ENCODE peak calls at places on chromosomes 11 and 22, in four cellular contexts. One of them, this sample, is unnamed.

GRCh38 chr11:64763804-64764611 is 4.2 kb upstream of the PYGM start:
- DNase-seq in upper lobe of right lung: peak
- DNase-seq in thoracic aorta: no peak
- DNase-seq in dorsolateral prefrontal cortex: no peak
- DNase-seq in this sample: peak

GRCh38 chr22:21707677-21708076 is 27.9 kb downstream of the YPEL1 start:
- DNase-seq in upper lobe of right lung: no peak
- DNase-seq in thoracic aorta: no peak
- DNase-seq in dorsolateral prefrontal cortex: no peak
- DNase-seq in this sample: no peak

GRCh38 chr11:3006505-3007260 is 14.6 kb upstream of the NAP1L4 start:
- DNase-seq in upper lobe of right lung: peak
- DNase-seq in thoracic aorta: no peak
- DNase-seq in dorsolateral prefrontal cortex: no peak
- DNase-seq in this sample: no peak

GRCh38 chr11:3145206-3145520 is 19.9 kb downstream of the OSBPL5 start:
- DNase-seq in upper lobe of right lung: no peak
- DNase-seq in thoracic aorta: no peak
- DNase-seq in dorsolateral prefrontal cortex: no peak
- DNase-seq in this sample: no peak

GRCh38 chr22:42747701-42748513 is 27.2 kb upstream of the A4GALT start:
- DNase-seq in upper lobe of right lung: no peak
- DNase-seq in thoracic aorta: no peak
- DNase-seq in dorsolateral prefrontal cortex: peak
- DNase-seq in this sample: no peak

GRCh38 chr11:121700968-121701367 is 248.2 kb upstream of the SORL1-AS1 start:
- DNase-seq in upper lobe of right lung: no peak
- DNase-seq in thoracic aorta: no peak
- DNase-seq in dorsolateral prefrontal cortex: no peak
- DNase-seq in this sample: no peak

GRCh38 chr11:66489636-66490035 is 9.4 kb downstream of the DPP3 start:
- DNase-seq in upper lobe of right lung: no peak
- DNase-seq in thoracic aorta: no peak
- DNase-seq in dorsolateral prefrontal cortex: no peak
- DNase-seq in this sample: no peak

GRCh38 chr11:117178210-117179034 is at the start of gene SIDT2:
- DNase-seq in upper lobe of right lung: peak
- DNase-seq in thoracic aorta: peak
- DNase-seq in dorsolateral prefrontal cortex: peak
- DNase-seq in this sample: peak

GRCh38 chr11:1518301-1518700 is 31.7 kb upstream of the MOB2 start:
- DNase-seq in upper lobe of right lung: no peak
- DNase-seq in thoracic aorta: no peak
- DNase-seq in dorsolateral prefrontal cortex: no peak
- DNase-seq in this sample: no peak

GRCh38 chr22:27995801-27996528 is 76.9 kb upstream of the PITPNB start:
- DNase-seq in upper lobe of right lung: peak
- DNase-seq in thoracic aorta: no peak
- DNase-seq in dorsolateral prefrontal cortex: no peak
- DNase-seq in this sample: no peak

GRCh38 chr11:68859123-68859522 is 17.4 kb upstream of the CPT1A start:
- DNase-seq in upper lobe of right lung: no peak
- DNase-seq in thoracic aorta: no peak
- DNase-seq in dorsolateral prefrontal cortex: no peak
- DNase-seq in this sample: no peak

GRCh38 chr11:112513936-112514716 is 253.5 kb upstream of the PLET1 start:
- DNase-seq in upper lobe of right lung: no peak
- DNase-seq in thoracic aorta: no peak
- DNase-seq in dorsolateral prefrontal cortex: no peak
- DNase-seq in this sample: no peak

GRCh38 chr11:104405277-104405676 is 241.3 kb upstream of the PDGFD start:
- DNase-seq in upper lobe of right lung: no peak
- DNase-seq in thoracic aorta: no peak
- DNase-seq in dorsolateral prefrontal cortex: no peak
- DNase-seq in this sample: no peak

GRCh38 chr11:73028621-73029020 is 113.5 kb downstream of the FCHSD2 start:
- DNase-seq in upper lobe of right lung: no peak
- DNase-seq in thoracic aorta: no peak
- DNase-seq in dorsolateral prefrontal cortex: no peak
- DNase-seq in this sample: no peak

GRCh38 chr11:119536801-119537200 is 113.8 kb upstream of the THY1 start:
- DNase-seq in upper lobe of right lung: no peak
- DNase-seq in thoracic aorta: no peak
- DNase-seq in dorsolateral prefrontal cortex: no peak
- DNase-seq in this sample: no peak

GRCh38 chr11:63745304-63746170 is 23.0 kb downstream of the ZFTA start:
- DNase-seq in upper lobe of right lung: no peak
- DNase-seq in thoracic aorta: no peak
- DNase-seq in dorsolateral prefrontal cortex: no peak
- DNase-seq in this sample: no peak

GRCh38 chr11:73204711-73205121 is 13.4 kb upstream of the P2RY2 start:
- DNase-seq in upper lobe of right lung: peak
- DNase-seq in thoracic aorta: no peak
- DNase-seq in dorsolateral prefrontal cortex: no peak
- DNase-seq in this sample: no peak

GRCh38 chr22:17072877-17073276 is 11.9 kb upstream of the IL17RA start:
- DNase-seq in upper lobe of right lung: no peak
- DNase-seq in thoracic aorta: no peak
- DNase-seq in dorsolateral prefrontal cortex: no peak
- DNase-seq in this sample: no peak

GRCh38 chr11:33307984-33308383 is 50.8 kb downstream of the HIPK3 start:
- DNase-seq in upper lobe of right lung: no peak
- DNase-seq in thoracic aorta: no peak
- DNase-seq in dorsolateral prefrontal cortex: no peak
- DNase-seq in this sample: no peak

GRCh38 chr22:35632902-35633301 is 15.3 kb upstream of the APOL6 start:
- DNase-seq in upper lobe of right lung: no peak
- DNase-seq in thoracic aorta: no peak
- DNase-seq in dorsolateral prefrontal cortex: no peak
- DNase-seq in this sample: no peak

GRCh38 chr11:84260862-84261261 is 974.7 kb upstream of the CCDC90B start:
- DNase-seq in upper lobe of right lung: no peak
- DNase-seq in thoracic aorta: no peak
- DNase-seq in dorsolateral prefrontal cortex: no peak
- DNase-seq in this sample: no peak

GRCh38 chr22:25403752-25404471 is 160.6 kb upstream of the GRK3 start:
- DNase-seq in upper lobe of right lung: no peak
- DNase-seq in thoracic aorta: no peak
- DNase-seq in dorsolateral prefrontal cortex: no peak
- DNase-seq in this sample: no peak

GRCh38 chr11:64461081-64461480 is 102.1 kb downstream of the RPS6KA4 start:
- DNase-seq in upper lobe of right lung: no peak
- DNase-seq in thoracic aorta: no peak
- DNase-seq in dorsolateral prefrontal cortex: no peak
- DNase-seq in this sample: no peak

GRCh38 chr22:20522134-20522827 is 14.9 kb downstream of the MED15 start:
- DNase-seq in upper lobe of right lung: no peak
- DNase-seq in thoracic aorta: no peak
- DNase-seq in dorsolateral prefrontal cortex: no peak
- DNase-seq in this sample: no peak
- H3K27ac ChIP-seq in upper lobe of right lung: no peak
- H3K27ac ChIP-seq in thoracic aorta: no peak
- H3K27ac ChIP-seq in dorsolateral prefrontal cortex: no peak
- H3K27ac ChIP-seq in this sample: peak

GRCh38 chr22:49930128-49930527 is 11.7 kb downstream of the CRELD2 start:
- DNase-seq in upper lobe of right lung: no peak
- DNase-seq in thoracic aorta: no peak
- DNase-seq in dorsolateral prefrontal cortex: no peak
- DNase-seq in this sample: no peak
- H3K4me3 ChIP-seq in upper lobe of right lung: no peak
- H3K4me3 ChIP-seq in thoracic aorta: no peak
- H3K4me3 ChIP-seq in dorsolateral prefrontal cortex: no peak
- H3K4me3 ChIP-seq in this sample: no peak

GRCh38 chr22:24043957-24044356 is 32.9 kb downstream of the CABIN1 start:
- DNase-seq in upper lobe of right lung: no peak
- DNase-seq in thoracic aorta: no peak
- DNase-seq in dorsolateral prefrontal cortex: no peak
- DNase-seq in this sample: no peak
- H3K27ac ChIP-seq in upper lobe of right lung: no peak
- H3K27ac ChIP-seq in thoracic aorta: no peak
- H3K27ac ChIP-seq in dorsolateral prefrontal cortex: no peak
- H3K27ac ChIP-seq in this sample: no peak

GRCh38 chr11:19524171-19524671 is 188.4 kb upstream of the NAV2 start:
- DNase-seq in upper lobe of right lung: no peak
- DNase-seq in thoracic aorta: no peak
- DNase-seq in dorsolateral prefrontal cortex: peak
- DNase-seq in this sample: no peak
- H3K4me3 ChIP-seq in upper lobe of right lung: no peak
- H3K4me3 ChIP-seq in thoracic aorta: no peak
- H3K4me3 ChIP-seq in dorsolateral prefrontal cortex: no peak
- H3K4me3 ChIP-seq in this sample: no peak

GRCh38 chr11:61760946-61761345 is 8.5 kb downstream of the MYRF start:
- DNase-seq in upper lobe of right lung: no peak
- DNase-seq in thoracic aorta: no peak
- DNase-seq in dorsolateral prefrontal cortex: peak
- DNase-seq in this sample: no peak
- H3K27ac ChIP-seq in upper lobe of right lung: no peak
- H3K27ac ChIP-seq in thoracic aorta: no peak
- H3K27ac ChIP-seq in dorsolateral prefrontal cortex: peak
- H3K27ac ChIP-seq in this sample: no peak

GRCh38 chr11:135061166-135061565 is 649.1 kb upstream of the B3GAT1 start:
- DNase-seq in upper lobe of right lung: no peak
- DNase-seq in thoracic aorta: no peak
- DNase-seq in dorsolateral prefrontal cortex: no peak
- DNase-seq in this sample: no peak
- H3K4me3 ChIP-seq in upper lobe of right lung: no peak
- H3K4me3 ChIP-seq in thoracic aorta: no peak
- H3K4me3 ChIP-seq in dorsolateral prefrontal cortex: no peak
- H3K4me3 ChIP-seq in this sample: no peak

DNA sequence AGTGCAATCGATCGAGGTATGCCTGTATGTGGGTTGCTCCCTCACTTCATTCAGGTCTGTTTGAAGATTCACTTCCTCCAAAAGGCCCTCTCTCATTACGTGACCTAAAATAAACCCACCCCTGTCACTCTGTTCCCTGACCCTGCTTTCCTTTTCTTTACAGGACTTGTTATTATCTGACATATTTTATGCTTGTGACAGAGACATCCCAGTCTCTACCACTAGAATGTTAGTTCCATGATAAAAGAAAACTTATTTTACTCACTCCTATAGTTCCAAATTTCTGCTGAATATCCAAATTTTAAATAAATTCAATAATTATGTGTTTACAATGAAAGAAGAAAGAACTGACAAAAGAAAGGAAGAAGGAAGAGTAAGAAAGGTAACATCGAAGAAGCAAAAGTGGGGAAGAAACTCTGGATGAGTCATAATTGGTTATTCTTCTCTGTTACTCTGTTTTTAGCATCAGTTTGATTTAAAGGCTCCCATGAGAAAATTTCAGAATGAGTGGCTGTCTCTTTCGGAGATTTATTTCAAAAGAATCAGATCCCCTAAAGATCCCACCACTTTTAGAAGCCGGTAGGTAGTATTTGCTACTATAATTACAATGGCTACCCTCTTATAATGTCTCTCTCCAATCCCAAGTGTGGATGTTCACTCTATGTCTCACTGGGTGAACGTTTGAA is 33.5 kb downstream of the ENTHD1 start:
- DNase-seq in upper lobe of right lung: no peak
- DNase-seq in thoracic aorta: no peak
- DNase-seq in dorsolateral prefrontal cortex: no peak
- DNase-seq in this sample: no peak
- H3K27ac ChIP-seq in upper lobe of right lung: no peak
- H3K27ac ChIP-seq in thoracic aorta: no peak
- H3K27ac ChIP-seq in dorsolateral prefrontal cortex: no peak
- H3K27ac ChIP-seq in this sample: no peak

GRCh38 chr11:59336931-59337330 is 21.8 kb upstream of the OR5AN1 start:
- DNase-seq in upper lobe of right lung: no peak
- DNase-seq in thoracic aorta: no peak
- DNase-seq in dorsolateral prefrontal cortex: no peak
- DNase-seq in this sample: no peak
- H3K4me3 ChIP-seq in upper lobe of right lung: no peak
- H3K4me3 ChIP-seq in thoracic aorta: no peak
- H3K4me3 ChIP-seq in dorsolateral prefrontal cortex: no peak
- H3K4me3 ChIP-seq in this sample: no peak

DNA sequence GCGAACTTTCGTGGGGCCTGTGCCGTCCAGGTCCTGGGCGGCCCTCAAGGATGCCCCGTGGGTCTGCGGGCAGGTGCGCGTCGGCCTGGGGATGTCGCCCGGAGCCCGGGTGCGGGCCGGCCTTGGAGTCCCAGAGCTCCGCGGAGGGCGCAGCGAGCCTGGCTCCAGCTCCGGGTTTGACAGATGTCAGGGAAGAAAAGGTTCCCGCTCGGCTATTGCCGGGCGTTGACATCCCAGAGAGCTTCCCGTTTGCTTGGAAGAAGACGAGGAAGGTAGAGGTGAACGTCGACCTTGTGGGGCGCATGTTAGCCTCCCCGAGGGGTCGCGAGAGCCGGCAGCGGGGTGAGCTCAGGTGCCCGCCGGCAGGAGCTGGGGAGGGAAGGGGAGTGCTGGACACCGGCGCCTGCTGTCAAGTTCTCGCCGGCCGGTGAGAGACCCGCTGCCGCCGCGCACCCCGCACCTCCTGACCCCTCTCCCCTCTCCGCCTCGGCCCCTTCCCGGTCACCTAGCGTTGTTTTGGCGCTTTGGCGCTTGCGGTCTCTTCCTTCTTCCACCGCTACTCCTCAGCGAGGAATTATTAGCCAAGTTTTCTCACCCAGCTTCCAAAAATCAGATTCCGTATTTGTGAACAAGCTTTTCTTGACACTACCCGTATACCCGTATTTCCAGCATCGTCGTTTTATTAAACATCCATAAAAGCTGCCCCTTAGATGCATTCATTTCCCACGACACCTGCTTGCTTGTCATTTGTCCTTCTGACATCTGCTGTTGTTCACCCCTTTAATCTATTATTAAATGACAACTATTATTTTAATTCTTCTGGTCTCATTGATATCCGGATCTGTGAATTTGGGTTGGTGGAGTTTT is 1.3 kb downstream of the BMAL1 start:
- DNase-seq in upper lobe of right lung: no peak
- DNase-seq in thoracic aorta: no peak
- DNase-seq in dorsolateral prefrontal cortex: peak
- DNase-seq in this sample: no peak
- H3K27ac ChIP-seq in upper lobe of right lung: peak
- H3K27ac ChIP-seq in thoracic aorta: no peak
- H3K27ac ChIP-seq in dorsolateral prefrontal cortex: peak
- H3K27ac ChIP-seq in this sample: peak

GRCh38 chr11:9250139-9250582 is 15.0 kb downstream of the DENND5A start:
- DNase-seq in upper lobe of right lung: no peak
- DNase-seq in thoracic aorta: no peak
- DNase-seq in dorsolateral prefrontal cortex: no peak
- DNase-seq in this sample: no peak

GRCh38 chr11:9251306-9251705 is 13.8 kb downstream of the DENND5A start:
- DNase-seq in upper lobe of right lung: no peak
- DNase-seq in thoracic aorta: no peak
- DNase-seq in dorsolateral prefrontal cortex: no peak
- DNase-seq in this sample: no peak

GRCh38 chr11:9249252-9249651 is 15.9 kb downstream of the DENND5A start:
- DNase-seq in upper lobe of right lung: no peak
- DNase-seq in thoracic aorta: no peak
- DNase-seq in dorsolateral prefrontal cortex: no peak
- DNase-seq in this sample: no peak

GRCh38 chr11:9253086-9253485 is 12.1 kb downstream of the DENND5A start:
- DNase-seq in upper lobe of right lung: no peak
- DNase-seq in thoracic aorta: no peak
- DNase-seq in dorsolateral prefrontal cortex: no peak
- DNase-seq in this sample: no peak

GRCh38 chr11:9247863-9248262 is 17.3 kb downstream of the DENND5A start:
- DNase-seq in upper lobe of right lung: no peak
- DNase-seq in thoracic aorta: no peak
- DNase-seq in dorsolateral prefrontal cortex: no peak
- DNase-seq in this sample: no peak
- H3K4me3 ChIP-seq in upper lobe of right lung: no peak
- H3K4me3 ChIP-seq in thoracic aorta: no peak
- H3K4me3 ChIP-seq in dorsolateral prefrontal cortex: no peak
- H3K4me3 ChIP-seq in this sample: no peak